ENCODE peak calls at places on chromosomes 12 and 14, in seven cellular contexts. S is BJ, J is dorsolateral prefrontal cortex, V is H9, Y is GM12864, Z is cardiac fibroblast, O is lower lobe of right lung. M is an unnamed sample.

GRCh38 chr12:1919284-1919683 is 832 bp upstream of the CACNA2D4 start:
- DNase-seq in Z (no peak), O (no peak), J (no peak), S (no peak), Y (no peak), V (peak), M (no peak)

GRCh38 chr12:118219772-118220171 is 83.8 kb downstream of the PEBP1 start:
- DNase-seq in O (no peak), J (no peak), Z (no peak), S (no peak), V (no peak), Y (no peak), M (no peak)

GRCh38 chr14:30375280-30375892 is 183.6 kb upstream of the G2E3 start:
- DNase-seq in Z (peak), V (peak), S (no peak), O (peak), J (no peak), Y (peak), M (no peak)

GRCh38 chr12:81257952-81258551 is 180.2 kb downstream of the ACSS3 start:
- DNase-seq in S (peak), Y (no peak), J (no peak), V (no peak), O (no peak), Z (peak), M (no peak)

GRCh38 chr14:38616959-38617358 is 361.1 kb upstream of the CLEC14A start:
- DNase-seq in O (peak), J (no peak), Z (peak), V (no peak), S (no peak), Y (no peak), M (no peak)

GRCh38 chr14:21768116-21768874 is 94.7 kb upstream of the OR4E1 start:
- DNase-seq in S (no peak), Y (no peak), V (peak), O (no peak), Z (peak), J (no peak), M (no peak)

GRCh38 chr12:11854011-11854499 is 204.6 kb downstream of the ETV6 start:
- DNase-seq in V (no peak), Z (no peak), Y (no peak), S (no peak), J (no peak), O (no peak), M (no peak)

GRCh38 chr12:18250313-18250916 is 10.9 kb upstream of the PIK3C2G start:
- DNase-seq in Z (peak), Y (no peak), S (no peak), J (peak), O (no peak), V (no peak), M (peak)

GRCh38 chr12:117518594-117519270 is 157.3 kb upstream of the NOS1 start:
- DNase-seq in V (no peak), O (peak), Z (no peak), S (no peak), J (peak), Y (no peak), M (no peak)

GRCh38 chr14:96100171-96101064 is 61.3 kb downstream of the C14orf132 start:
- DNase-seq in Z (peak), J (peak), O (peak), V (peak), Y (peak), S (no peak), M (no peak)

GRCh38 chr14:99266181-99267178 is 5.5 kb downstream of the BCL11B start:
- DNase-seq in O (peak), Z (peak), Y (no peak), V (peak), S (no peak), J (peak), M (no peak)

GRCh38 chr12:48973992-48974673 is 2.6 kb upstream of the WNT10B start:
- DNase-seq in O (peak), Y (no peak), S (no peak), Z (peak), J (no peak), V (peak), M (peak)

DNA sequence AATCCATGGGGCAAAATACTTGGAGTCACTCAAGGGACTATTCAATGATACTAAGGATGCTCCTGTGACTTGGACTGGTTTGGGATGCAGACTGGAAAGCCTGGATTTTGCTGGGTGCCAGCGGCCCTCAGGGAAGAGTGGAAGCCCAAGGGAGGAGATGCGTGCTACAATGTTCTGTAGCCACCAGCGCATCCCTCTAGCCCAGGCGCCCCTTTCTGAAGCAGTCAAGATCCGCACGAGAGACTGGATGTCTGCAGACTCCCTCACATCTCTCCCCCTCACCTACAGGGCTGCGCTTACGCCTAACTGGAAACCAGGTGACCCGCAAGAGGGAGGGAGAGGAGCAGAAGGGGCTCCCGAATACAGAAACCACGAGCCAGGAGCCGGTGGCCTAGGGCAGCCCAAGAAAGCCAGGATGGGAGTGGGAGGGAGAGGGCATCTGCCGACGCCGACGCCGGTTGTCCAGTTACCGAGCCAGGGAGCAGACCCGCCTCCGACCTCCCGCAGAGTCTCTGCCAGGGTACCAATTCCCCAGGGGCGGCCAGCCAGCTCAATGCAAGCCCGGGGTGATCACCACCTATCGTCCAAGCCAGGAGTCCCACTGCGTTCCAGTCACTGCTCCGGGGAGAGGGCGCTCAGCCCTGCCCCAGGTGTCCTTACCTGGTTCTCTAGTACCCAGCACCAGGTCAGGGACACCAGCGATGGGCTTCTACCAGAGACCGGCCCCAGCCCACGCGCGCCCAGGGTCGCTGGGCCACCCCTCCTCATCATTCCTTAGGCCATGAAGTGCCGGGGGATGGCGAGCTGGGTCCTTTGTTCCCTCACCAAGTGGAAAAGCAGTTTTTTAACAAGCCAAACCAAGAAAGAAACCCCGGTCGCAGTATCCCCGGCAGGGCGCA is 1.2 kb downstream of the NTN4 start:
- DNase-seq in O (peak), V (peak), J (no peak), Y (no peak), S (no peak), Z (no peak), M (no peak)
- TF ChIP-seq CTCF in O (no peak), V (peak), J (no peak), Y (no peak), S (no peak), Z (no peak), M (no peak)

DNA sequence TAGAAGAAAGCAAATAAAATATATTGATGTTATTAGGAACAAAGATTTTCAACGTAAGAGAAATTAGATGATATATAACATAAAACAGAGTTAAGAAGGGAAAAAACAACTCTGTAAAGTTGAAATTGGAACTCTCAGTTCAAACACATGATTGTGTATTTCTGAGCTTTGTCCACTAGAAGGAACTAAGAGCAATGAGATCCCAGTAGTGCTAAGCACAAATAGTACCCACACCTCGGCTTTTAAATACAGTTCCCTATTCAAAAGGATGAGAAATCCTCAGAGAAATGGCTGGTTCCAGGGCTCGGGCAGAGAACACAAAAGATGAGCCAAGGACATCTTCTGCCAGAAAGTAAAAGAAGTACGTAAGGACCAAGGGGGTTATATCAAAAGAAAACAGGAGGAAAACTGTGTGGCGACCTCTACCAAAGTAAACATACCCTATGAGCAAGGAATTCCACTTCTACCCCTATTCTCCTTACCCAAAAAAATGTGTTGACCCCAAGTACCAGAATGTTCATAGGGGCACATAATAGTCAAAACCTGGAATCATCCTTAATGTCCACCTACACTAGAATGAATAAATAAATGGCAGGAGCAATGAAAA is 96.6 kb downstream of the SPTSSA start:
- DNase-seq in Z (peak), O (no peak), Y (no peak), V (no peak), S (no peak), J (no peak), M (no peak)
- TF ChIP-seq CTCF in Z (peak), O (peak), Y (no peak), V (peak), S (peak), J (peak), M (peak)

GRCh38 chr14:75258079-75258802 is 20.4 kb upstream of the FOS start:
- DNase-seq in J (no peak), S (no peak), O (peak), V (no peak), Y (no peak), Z (peak), M (no peak)

GRCh38 chr14:75259946-75260545 is 18.6 kb upstream of the FOS start:
- DNase-seq in S (no peak), O (no peak), Y (no peak), V (no peak), Z (no peak), J (no peak), M (no peak)

GRCh38 chr14:75257241-75257640 is 21.4 kb upstream of the FOS start:
- DNase-seq in O (no peak), Z (peak), J (no peak), S (no peak), V (no peak), Y (no peak), M (no peak)

GRCh38 chr14:75258803-75259509 is 19.7 kb upstream of the FOS start:
- DNase-seq in S (peak), J (peak), Y (peak), V (peak), O (peak), Z (peak), M (peak)

GRCh38 chr14:75259510-75259855 is 19.1 kb upstream of the FOS start:
- DNase-seq in V (no peak), S (no peak), Z (peak), J (no peak), Y (no peak), O (no peak), M (no peak)
- TF ChIP-seq CTCF in V (peak), S (peak), Z (peak), J (peak), Y (no peak), O (no peak), M (no peak)

DNA sequence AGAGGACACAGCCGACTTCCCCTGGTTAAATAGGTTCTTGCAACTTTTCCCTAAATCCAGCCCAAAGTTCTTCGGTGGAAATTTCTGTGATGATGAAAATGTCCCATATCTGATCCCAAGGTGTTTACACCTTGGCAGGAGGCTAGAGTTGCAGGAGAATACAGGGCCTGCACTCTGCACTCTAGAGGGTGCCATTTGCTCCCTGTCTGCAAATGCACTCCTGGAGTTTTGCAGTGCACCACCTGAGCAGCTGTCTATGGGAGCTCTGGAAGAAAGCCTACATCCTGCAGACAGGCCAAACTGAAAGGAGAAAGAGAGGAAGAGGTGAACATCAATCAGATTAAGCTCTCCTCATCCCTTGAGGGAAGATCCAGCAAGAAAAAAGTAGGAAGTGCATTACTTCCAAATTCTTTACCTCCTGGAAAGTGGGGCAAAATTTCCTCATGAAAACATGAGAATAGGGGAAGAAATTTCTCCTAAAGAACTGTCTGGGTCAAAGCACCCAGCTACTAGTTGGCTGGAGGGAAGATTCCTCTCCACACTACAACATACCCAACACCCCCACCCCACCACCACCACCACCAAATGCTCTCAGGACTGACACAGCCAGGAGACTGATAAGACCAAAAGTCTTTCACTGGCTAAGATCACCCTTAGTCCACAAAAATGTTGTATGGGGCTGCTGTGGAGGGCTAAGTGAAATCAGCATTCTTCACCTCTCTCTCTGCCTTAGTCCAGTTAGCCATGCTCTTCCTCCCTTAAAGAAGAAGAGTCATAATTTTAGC is 106.4 kb downstream of the NUAK1 start:
- DNase-seq in J (no peak), S (no peak), V (no peak), O (no peak), Y (no peak), Z (peak), M (no peak)
- TF ChIP-seq CTCF in J (no peak), S (no peak), V (peak), O (no peak), Y (no peak), Z (no peak), M (peak)

GRCh38 chr12:112564160-112564559 is 145.4 kb downstream of the PTPN11 start:
- DNase-seq in Z (no peak), V (no peak), S (no peak), J (no peak), Y (no peak), O (no peak), M (no peak)
- TF ChIP-seq CTCF in Z (no peak), V (peak), S (no peak), J (peak), Y (peak), O (no peak), M (no peak)